ENCODE peak calls at places on chromosome 15, in eight cellular contexts. H is colonic mucosa, I is pancreas, L is psoas muscle, Z is BJ, Y is hepatocyte, W is fibroblast of lung, F is thoracic aorta. P is an unnamed sample. For H3K27me3, the result is how much of the 10 kb centered on the place peaks cover.

GRCh38 chr15:58420579-58421043 is 11.2 kb upstream of the LIPC start:
- DNase-seq in I (no peak), H (no peak), F (no peak), W (no peak), L (no peak), Y (no peak), Z (no peak), P (no peak)

GRCh38 chr15:47374222-47374621 is 343.1 kb upstream of the SEMA6D start:
- DNase-seq in Z (no peak), F (no peak), I (no peak), W (no peak), L (no peak), Y (no peak), H (no peak), P (no peak)

GRCh38 chr15:67156834-67157233 is 91.4 kb downstream of the SMAD3 start:
- DNase-seq in W (no peak), L (no peak), H (no peak), Z (no peak), F (no peak), I (no peak), Y (no peak), P (no peak)

GRCh38 chr15:100836501-100836900 is 43.1 kb upstream of the ALDH1A3 start:
- DNase-seq in Y (no peak), Z (no peak), I (no peak), F (no peak), H (no peak), L (no peak), W (no peak), P (no peak)

GRCh38 chr15:56786966-56787365 is 53.7 kb upstream of the ZNF280D start:
- DNase-seq in Y (no peak), Z (no peak), H (no peak), W (no peak), F (no peak), L (no peak), I (no peak), P (no peak)

GRCh38 chr15:42918047-42918446 is 2.5 kb downstream of the TTBK2 start:
- DNase-seq in W (no peak), Z (no peak), F (no peak), L (no peak), Y (no peak), I (no peak), H (no peak), P (no peak)

GRCh38 chr15:24763891-24764290 is 88.3 kb downstream of the NPAP1 start:
- DNase-seq in Y (no peak), L (no peak), F (no peak), I (no peak), H (no peak), Z (no peak), W (no peak), P (no peak)

GRCh38 chr15:22813844-22814243 is 24.6 kb upstream of the NIPA2 start:
- DNase-seq in I (no peak), L (no peak), H (no peak), Z (no peak), W (no peak), Y (no peak), F (no peak), P (no peak)

GRCh38 chr15:55532944-55533343 is 24.9 kb upstream of the DNAAF4 start:
- DNase-seq in L (no peak), H (no peak), F (no peak), I (no peak), W (no peak), Z (no peak), Y (no peak), P (no peak)

GRCh38 chr15:85494035-85494793 is 113.8 kb downstream of the AKAP13 start:
- DNase-seq in Z (peak), L (no peak), Y (peak), F (no peak), H (peak), I (no peak), W (peak), P (no peak)

GRCh38 chr15:50077655-50078054 is 41.4 kb downstream of the ATP8B4 start:
- DNase-seq in F (no peak), H (no peak), Z (no peak), L (no peak), Y (no peak), W (no peak), I (no peak), P (no peak)

GRCh38 chr15:64452988-64453688 is 7.2 kb upstream of the ZNF609 start:
- DNase-seq in Z (no peak), Y (no peak), L (no peak), F (no peak), I (no peak), H (no peak), W (peak), P (no peak)

GRCh38 chr15:94485148-94485719 is 253.9 kb downstream of the MCTP2 start:
- DNase-seq in W (no peak), Y (no peak), F (no peak), Z (no peak), L (no peak), I (no peak), H (no peak), P (no peak)

GRCh38 chr15:78536134-78536533 is 4.1 kb upstream of the PSMA4 start:
- DNase-seq in Z (no peak), W (peak), L (no peak), H (no peak), I (no peak), F (no peak), Y (no peak), P (no peak)

GRCh38 chr15:90151989-90152645 is 49.0 kb upstream of the SEMA4B start:
- DNase-seq in F (no peak), L (no peak), I (no peak), W (no peak), Z (no peak), Y (no peak), H (no peak), P (no peak)

GRCh38 chr15:63234479-63234878 is 42.9 kb upstream of the APH1B start:
- DNase-seq in H (peak), W (peak), Y (peak), I (no peak), F (no peak), Z (no peak), L (peak), P (peak)

GRCh38 chr15:101501703-101502373 is 12.3 kb upstream of the PCSK6 start:
- DNase-seq in L (peak), I (peak), Z (no peak), F (no peak), W (no peak), H (no peak), Y (peak), P (peak)

GRCh38 chr15:60573936-60574335 is 95.0 kb upstream of the ICE2 start:
- DNase-seq in Z (no peak), I (no peak), F (no peak), W (no peak), H (no peak), Y (no peak), L (no peak), P (no peak)

GRCh38 chr15:51869074-51869425 is 39.6 kb downstream of the TMOD3 start:
- DNase-seq in W (peak), Y (no peak), Z (peak), I (no peak), H (peak), L (no peak), F (no peak), P (no peak)

GRCh38 chr15:69068157-69068556 is 53.7 kb downstream of the NOX5 start:
- DNase-seq in Y (no peak), I (no peak), F (no peak), Z (no peak), W (no peak), H (no peak), L (no peak), P (no peak)

GRCh38 chr15:37007301-37007700 is 93.0 kb downstream of the MEIS2 start:
- DNase-seq in H (no peak), Y (no peak), L (no peak), Z (no peak), I (no peak), F (no peak), W (peak), P (no peak)

GRCh38 chr15:51731549-51732267 is 5.7 kb downstream of the LYSMD2 start:
- DNase-seq in I (no peak), H (peak), W (peak), L (no peak), Y (no peak), Z (no peak), F (no peak), P (no peak)

GRCh38 chr15:95497681-95498080 is 832.8 kb upstream of the NR2F2 start:
- DNase-seq in Y (no peak), F (no peak), Z (no peak), W (no peak), I (no peak), H (no peak), L (no peak), P (no peak)

GRCh38 chr15:62887113-62887570 is 155.4 kb upstream of the TPM1 start:
- DNase-seq in L (no peak), Z (no peak), W (peak), F (no peak), Y (peak), H (no peak), I (no peak), P (no peak)

GRCh38 chr15:52180196-52180835 is 10.9 kb downstream of the GNB5 start:
- DNase-seq in W (no peak), I (no peak), L (no peak), Z (no peak), H (no peak), F (no peak), Y (no peak), P (peak)

GRCh38 chr15:78718842-78719241 is 77.8 kb upstream of the CHRNB4 start:
- DNase-seq in H (no peak), L (no peak), F (no peak), I (no peak), Z (no peak), W (no peak), Y (no peak), P (no peak)

GRCh38 chr15:49135342-49135857 is 20.0 kb downstream of the COPS2 start:
- DNase-seq in L (no peak), I (no peak), Y (no peak), Z (no peak), F (no peak), W (peak), H (no peak), P (no peak)

GRCh38 chr15:68384451-68385239 is 47.3 kb downstream of the ITGA11 start:
- DNase-seq in F (no peak), W (peak), L (no peak), I (no peak), Y (peak), Z (peak), H (peak), P (peak)

GRCh38 chr15:88255496-88256171 is 905 bp downstream of the NTRK3 start:
- DNase-seq in Z (no peak), H (no peak), I (no peak), Y (peak), F (no peak), L (no peak), W (peak), P (no peak)

GRCh38 chr15:88252441-88252840 is 4.1 kb downstream of the NTRK3 start:
- DNase-seq in Y (no peak), F (no peak), W (no peak), L (no peak), I (no peak), Z (no peak), H (no peak), P (no peak)

GRCh38 chr15:88256261-88257230 is at the start of gene NTRK3:
- DNase-seq in H (no peak), Y (peak), W (peak), L (no peak), F (no peak), I (no peak), Z (no peak), P (no peak)

GRCh38 chr15:88257311-88257901 is 867 bp upstream of the NTRK3 start:
- DNase-seq in W (peak), Y (peak), H (no peak), I (no peak), F (no peak), Z (no peak), L (no peak), P (no peak)

GRCh38 chr15:88255109-88255495 is 1.4 kb downstream of the NTRK3 start:
- DNase-seq in F (no peak), I (no peak), W (no peak), Z (no peak), Y (no peak), L (no peak), H (no peak), P (no peak)
- H3K27me3 ChIP-seq in F (under half), I (under half), W (under half), Z (under half), Y (half or more), L (under half), H (under half), P (half or more)

GRCh38 chr15:41125950-41126642 is 10.0 kb upstream of the INO80 start:
- DNase-seq in L (no peak), I (no peak), Y (no peak), F (no peak), Z (no peak), W (no peak), H (no peak), P (no peak)
- H3K27me3 ChIP-seq in L (under half), I (under half), Y (under half), F (under half), Z (under half), W (under half), H (under half), P (under half)

GRCh38 chr15:33313491-33313890 is 2.7 kb downstream of the RYR3 start:
- DNase-seq in I (no peak), F (no peak), Y (no peak), H (no peak), Z (no peak), L (no peak), W (no peak), P (no peak)
- H3K27me3 ChIP-seq in I (under half), F (under half), Y (under half), H (under half), Z (under half), L (under half), W (under half), P (under half)

DNA sequence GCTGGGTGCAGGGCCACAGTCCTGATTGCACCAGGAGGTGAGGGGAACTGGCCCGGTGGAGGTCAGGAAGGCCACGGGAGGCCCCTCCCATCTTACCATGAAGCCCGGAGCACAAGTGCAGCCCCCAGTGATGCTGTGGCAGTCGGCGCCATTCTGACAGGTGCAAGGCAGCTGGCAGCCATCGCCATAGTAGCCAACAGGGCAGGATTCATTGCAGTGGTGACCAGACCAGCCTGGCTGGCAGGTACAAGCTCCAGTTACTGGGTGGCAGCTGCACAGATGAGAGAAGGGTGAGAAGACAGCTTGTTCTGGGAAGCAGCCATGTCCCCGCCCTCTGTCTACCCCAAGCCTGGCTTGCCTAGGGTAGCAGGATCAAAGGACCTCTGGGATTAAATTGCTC is 88.2 kb downstream of the RAB11A start:
- DNase-seq in Y (no peak), W (no peak), F (no peak), H (no peak), L (no peak), I (no peak), Z (no peak), P (no peak)
- H3K27me3 ChIP-seq in Y (under half), W (under half), F (under half), H (under half), L (under half), I (under half), Z (under half), P (under half)

DNA sequence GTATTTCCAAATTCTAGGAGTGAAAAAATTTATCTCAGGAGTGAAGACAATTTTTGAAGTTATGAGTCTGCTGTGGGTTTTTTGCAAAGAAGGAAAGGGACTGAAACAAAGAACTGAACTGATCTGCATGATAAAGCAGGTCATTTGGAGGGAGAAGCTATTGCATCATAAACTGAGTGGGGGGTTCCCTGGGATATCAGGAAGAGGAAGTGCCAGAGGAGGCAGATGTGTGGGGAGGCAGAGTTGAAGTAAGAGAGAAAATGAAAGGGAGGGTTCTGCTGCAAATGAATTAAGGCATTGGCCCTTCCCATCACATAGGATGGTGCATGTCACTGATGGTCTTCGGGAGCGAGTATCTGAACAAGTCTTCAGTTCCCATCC is 379.2 kb downstream of the VPS13C start:
- DNase-seq in Z (no peak), I (no peak), W (no peak), F (no peak), H (no peak), L (no peak), Y (no peak), P (no peak)
- H3K27me3 ChIP-seq in Z (under half), I (under half), W (under half), F (under half), H (under half), L (under half), Y (under half), P (under half)

DNA sequence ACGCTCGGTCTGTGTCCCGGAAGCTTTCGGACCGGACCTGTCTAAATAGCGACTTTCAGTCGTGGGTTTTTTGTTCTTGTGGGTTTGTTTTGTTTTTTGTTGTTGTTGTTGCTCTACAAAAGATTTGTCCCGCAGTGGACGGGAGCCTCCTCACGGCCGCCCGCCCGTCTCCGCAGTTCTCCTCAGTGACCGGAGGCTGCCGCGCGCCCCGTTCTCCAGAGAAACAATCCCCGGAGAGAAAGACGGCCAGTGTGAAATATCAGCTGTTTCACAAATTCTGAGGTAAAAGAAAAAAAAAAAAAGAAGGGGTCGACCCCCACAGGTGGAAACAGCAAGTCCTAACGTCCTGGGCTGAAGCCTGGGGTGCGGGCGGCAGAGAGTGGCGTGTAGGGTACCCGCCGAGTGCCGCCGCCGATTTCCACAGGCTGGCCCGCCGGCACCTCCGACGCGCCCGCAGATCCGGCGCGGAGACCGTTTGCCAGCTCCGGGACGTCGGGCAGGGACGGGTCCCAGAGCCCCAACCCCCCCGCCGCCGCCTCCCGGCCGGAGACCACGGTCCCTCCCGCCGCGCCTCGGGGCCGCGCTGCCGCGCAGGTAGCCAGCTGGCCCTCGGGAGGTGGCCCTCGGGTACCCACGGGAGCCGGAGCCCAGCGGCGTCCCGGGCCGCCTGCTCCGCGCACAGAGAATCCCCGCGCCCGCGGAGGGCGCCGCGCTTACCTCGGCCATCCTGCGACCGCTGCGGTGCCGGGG is 476 bp downstream of the BNC1 start:
- DNase-seq in L (no peak), W (peak), Z (no peak), Y (peak), I (peak), F (no peak), H (no peak), P (no peak)
- H3K27me3 ChIP-seq in L (under half), W (under half), Z (under half), Y (half or more), I (under half), F (under half), H (under half), P (half or more)

GRCh38 chr15:74283366-74283765 is 47.2 kb downstream of the CCDC33 start:
- DNase-seq in H (no peak), I (no peak), W (no peak), L (no peak), F (no peak), Y (no peak), Z (no peak), P (no peak)
- H3K27me3 ChIP-seq in H (under half), I (under half), W (under half), L (under half), F (under half), Y (under half), Z (under half), P (under half)

GRCh38 chr15:39704684-39705083 is 78.0 kb downstream of the FSIP1 start:
- DNase-seq in Y (no peak), F (no peak), W (peak), I (no peak), H (no peak), Z (no peak), L (no peak), P (no peak)
- H3K27me3 ChIP-seq in Y (under half), F (under half), W (under half), I (under half), H (under half), Z (under half), L (under half), P (under half)

GRCh38 chr15:45747426-45747825 is 112.6 kb downstream of the SQOR start:
- DNase-seq in L (no peak), W (no peak), Z (no peak), Y (no peak), I (no peak), H (no peak), F (no peak), P (no peak)
- H3K27me3 ChIP-seq in L (under half), W (under half), Z (under half), Y (under half), I (under half), H (under half), F (under half), P (under half)

P was measured in lower lobe of right lung.